ENCODE peak calls at places on chromosomes 5 and 9, in eight cellular contexts. L is naive thymus-derived CD8-positive, alpha-beta T cell; D is BJ; Q is caudate nucleus; G is left lung; B is brain microvascular endothelial cell; I is activated T-cell treated with anti-CD3 and anti-CD28 coated beads for 48 hours; P is iPS DF 19.7. X is an unnamed sample.

GRCh38 chr9:112846528-112847488 is 43.9 kb downstream of the SLC46A2 start:
- DNase-seq in L (no peak), D (no peak), Q (no peak), G (no peak), B (no peak), I (no peak), P (no peak), X (no peak)

GRCh38 chr9:74846771-74847170 is 41.0 kb downstream of the TRPM6 start:
- DNase-seq in L (no peak), D (no peak), Q (no peak), G (no peak), B (no peak), I (no peak), P (no peak), X (no peak)

GRCh38 chr5:10330511-10331105 is 22.9 kb upstream of the MARCHF6 start:
- DNase-seq in L (no peak), D (no peak), Q (no peak), G (no peak), B (no peak), I (no peak), P (no peak), X (no peak)

GRCh38 chr9:34642679-34643078 is 3.8 kb upstream of the GALT start:
- DNase-seq in L (no peak), D (no peak), Q (no peak), G (no peak), B (no peak), I (no peak), P (no peak), X (no peak)

GRCh38 chr9:134167530-134167931 is 3.2 kb upstream of the RNU6ATAC start:
- DNase-seq in L (no peak), D (peak), Q (no peak), G (no peak), B (no peak), I (no peak), P (no peak), X (no peak)

GRCh38 chr9:124005372-124005771 is 6.2 kb upstream of the LHX2 start:
- DNase-seq in L (no peak), D (no peak), Q (no peak), G (no peak), B (no peak), I (no peak), P (no peak), X (no peak)

GRCh38 chr9:14158911-14159310 is 155.0 kb downstream of the NFIB start:
- DNase-seq in L (no peak), D (no peak), Q (no peak), G (no peak), B (peak), I (no peak), P (no peak), X (peak)

GRCh38 chr9:130331061-130331460 is 65.5 kb downstream of the HMCN2 start:
- DNase-seq in L (no peak), D (no peak), Q (no peak), G (no peak), B (no peak), I (no peak), P (no peak), X (no peak)

GRCh38 chr5:15222156-15222555 is 277.8 kb upstream of the FBXL7 start:
- DNase-seq in L (no peak), D (no peak), Q (no peak), G (no peak), B (no peak), I (no peak), P (no peak), X (no peak)

GRCh38 chr5:177981296-177982071 is 14.6 kb downstream of the PROP1 start:
- DNase-seq in L (no peak), D (no peak), Q (no peak), G (no peak), B (no peak), I (no peak), P (no peak), X (no peak)

GRCh38 chr9:38439291-38439915 is 15.1 kb upstream of the IGFBPL1 start:
- DNase-seq in L (no peak), D (no peak), Q (no peak), G (no peak), B (no peak), I (no peak), P (no peak), X (no peak)

GRCh38 chr9:136648746-136649145 is 14.0 kb upstream of the EGFL7 start:
- DNase-seq in L (no peak), D (no peak), Q (no peak), G (no peak), B (no peak), I (no peak), P (no peak), X (peak)

GRCh38 chr5:80592761-80593160 is 22.7 kb upstream of the ANKRD34B start:
- DNase-seq in L (no peak), D (no peak), Q (no peak), G (no peak), B (no peak), I (no peak), P (no peak), X (no peak)

GRCh38 chr5:180077594-180078284 is 6.2 kb upstream of the RNF130 start:
- DNase-seq in L (no peak), D (no peak), Q (no peak), G (no peak), B (no peak), I (no peak), P (no peak), X (no peak)

GRCh38 chr9:18855636-18856035 is 177.4 kb downstream of the SAXO1 start:
- DNase-seq in L (no peak), D (no peak), Q (no peak), G (no peak), B (no peak), I (no peak), P (no peak), X (no peak)

GRCh38 chr9:126166291-126166690 is 160.3 kb upstream of the MVB12B start:
- DNase-seq in L (no peak), D (no peak), Q (no peak), G (no peak), B (no peak), I (no peak), P (no peak), X (no peak)

GRCh38 chr5:81525690-81526089 is 131.8 kb upstream of the ACOT12 start:
- DNase-seq in L (no peak), D (no peak), Q (no peak), G (no peak), B (no peak), I (no peak), P (no peak), X (no peak)

GRCh38 chr5:76591366-76591765 is 31.8 kb downstream of the F2RL2 start:
- DNase-seq in L (no peak), D (no peak), Q (no peak), G (no peak), B (no peak), I (no peak), P (no peak), X (no peak)

GRCh38 chr5:84274585-84275468 is 109.9 kb downstream of the EDIL3 start:
- DNase-seq in L (no peak), D (no peak), Q (no peak), G (no peak), B (peak), I (no peak), P (no peak), X (no peak)

GRCh38 chr5:154287136-154287535 is 96.6 kb downstream of the GALNT10 start:
- DNase-seq in L (no peak), D (no peak), Q (no peak), G (peak), B (peak), I (no peak), P (peak), X (peak)

GRCh38 chr9:83002329-83002728 is 60.6 kb downstream of the RASEF start:
- DNase-seq in L (no peak), D (no peak), Q (no peak), G (no peak), B (no peak), I (no peak), P (no peak), X (no peak)

X was measured in pulmonary artery endothelial cell.